ENCODE peak calls at places on chromosome 10, in six cellular contexts. P is retina; R is activated T-cell treated with anti-CD3 and anti-CD28 coated beads, Interleukin-2, amount 50 U/mL, for 72 hours; A is CD8-positive, alpha-beta T cell; Z is endothelial cell; V is hippocampal formation. E is an unnamed sample.

GRCh38 chr10:33022090-33022489 is 64.1 kb upstream of the ITGB1 start:
- DNase-seq in P (no peak), R (no peak), V (no peak), A (no peak), Z (no peak), E (no peak)

GRCh38 chr10:118873080-118873737 is 118.4 kb upstream of the CACUL1 start:
- DNase-seq in V (no peak), R (no peak), A (no peak), P (no peak), Z (no peak), E (no peak)

GRCh38 chr10:78973901-78974408 is 94.8 kb upstream of the ZMIZ1 start:
- DNase-seq in V (peak), Z (peak), P (peak), A (no peak), R (no peak), E (peak)

GRCh38 chr10:47030191-47030698 is 119.0 kb downstream of the PTPN20 start:
- DNase-seq in P (no peak), R (no peak), Z (no peak), A (no peak), V (no peak), E (peak)

GRCh38 chr10:103680869-103681236 is 174.5 kb downstream of the SH3PXD2A start:
- DNase-seq in A (no peak), V (no peak), Z (no peak), R (no peak), P (no peak), E (no peak)

GRCh38 chr10:132448248-132448731 is 51.3 kb downstream of the PWWP2B start:
- DNase-seq in P (no peak), R (peak), Z (no peak), V (no peak), A (peak), E (peak)

GRCh38 chr10:71222541-71223364 is 10.4 kb downstream of the UNC5B start:
- DNase-seq in R (no peak), A (no peak), V (no peak), Z (no peak), P (peak), E (no peak)

GRCh38 chr10:43845121-43845520 is 196.4 kb upstream of the ZNF32 start:
- DNase-seq in R (no peak), A (no peak), P (no peak), Z (no peak), V (no peak), E (no peak)

GRCh38 chr10:60883187-60883586 is 60.8 kb downstream of the RHOBTB1 start:
- DNase-seq in A (no peak), P (peak), V (no peak), R (no peak), Z (peak), E (no peak)

GRCh38 chr10:60434418-60435046 is 44.9 kb upstream of the ANK3 start:
- DNase-seq in A (no peak), P (peak), Z (peak), V (peak), R (no peak), E (no peak)

GRCh38 chr10:110033724-110034235 is 26.0 kb downstream of the ADD3 start:
- DNase-seq in R (no peak), Z (no peak), V (no peak), A (no peak), P (no peak), E (no peak)

GRCh38 chr10:132665946-132666732 is 119.8 kb downstream of the NKX6-2 start:
- DNase-seq in Z (no peak), A (no peak), R (peak), V (no peak), P (no peak), E (no peak)

GRCh38 chr10:125953778-125954385 is 57.5 kb downstream of the FANK1 start:
- DNase-seq in R (no peak), Z (no peak), A (no peak), V (no peak), P (no peak), E (no peak)

GRCh38 chr10:110141747-110142625 is 65.4 kb upstream of the MXI1 start:
- DNase-seq in Z (no peak), A (no peak), P (no peak), V (no peak), R (no peak), E (no peak)

GRCh38 chr10:12512292-12513002 is 163.1 kb downstream of the CAMK1D start:
- DNase-seq in R (no peak), P (peak), A (no peak), Z (no peak), V (no peak), E (no peak)

GRCh38 chr10:8183241-8183704 is 128.8 kb downstream of the GATA3 start:
- DNase-seq in A (no peak), Z (no peak), R (peak), P (no peak), V (no peak), E (no peak)

GRCh38 chr10:23538968-23539367 is 100.1 kb downstream of the OTUD1 start:
- DNase-seq in Z (no peak), A (no peak), P (no peak), V (no peak), R (peak), E (no peak)

GRCh38 chr10:132559538-132559937 is 22.0 kb downstream of the INPP5A start:
- DNase-seq in V (no peak), P (no peak), A (no peak), Z (no peak), R (no peak), E (no peak)

GRCh38 chr10:507355-507699 is 182.1 kb downstream of the DIP2C start:
- DNase-seq in Z (no peak), R (no peak), V (no peak), A (no peak), P (no peak), E (no peak)

GRCh38 chr10:63376560-63377304 is 89.0 kb downstream of the JMJD1C start:
- DNase-seq in A (no peak), V (no peak), Z (no peak), R (no peak), P (no peak), E (no peak)

GRCh38 chr10:81179805-81180452 is 642.2 kb downstream of the SH2D4B start:
- DNase-seq in A (no peak), Z (peak), P (no peak), R (no peak), V (no peak), E (no peak)

GRCh38 chr10:127527891-127528290 is 21.2 kb upstream of the NPS start:
- DNase-seq in Z (no peak), A (no peak), P (no peak), V (peak), R (no peak), E (no peak)

GRCh38 chr10:23694921-23695824 is 256.3 kb downstream of the OTUD1 start:
- DNase-seq in P (peak), R (peak), V (no peak), A (no peak), Z (peak), E (peak)

GRCh38 chr10:12262278-12262981 is 66.4 kb downstream of the CDC123 start:
- DNase-seq in P (no peak), V (no peak), A (no peak), Z (no peak), R (no peak), E (no peak)

GRCh38 chr10:65126288-65126687 is 1605.1 kb downstream of the REEP3 start:
- DNase-seq in R (no peak), A (no peak), Z (no peak), V (no peak), P (no peak), E (no peak)

GRCh38 chr10:88042162-88043100 is 179.0 kb downstream of the PTEN start:
- DNase-seq in A (no peak), P (no peak), Z (no peak), V (no peak), R (no peak), E (no peak)

GRCh38 chr10:60000747-60001146 is 94.4 kb upstream of the CCDC6 start:
- DNase-seq in V (no peak), R (no peak), A (no peak), P (no peak), Z (no peak), E (no peak)

GRCh38 chr10:106132956-106133355 is 1031.5 kb downstream of the SORCS1 start:
- DNase-seq in P (no peak), Z (no peak), R (no peak), V (no peak), A (no peak), E (no peak)

GRCh38 chr10:106440355-106440754 is 724.2 kb downstream of the SORCS1 start:
- DNase-seq in Z (no peak), V (no peak), P (no peak), A (no peak), R (no peak), E (no peak)

GRCh38 chr10:123717336-123717735 is 51.2 kb downstream of the GPR26 start:
- DNase-seq in Z (no peak), P (no peak), V (no peak), R (no peak), A (no peak), E (no peak)

GRCh38 chr10:61655335-61655851 is 7.3 kb upstream of the CABCOCO1 start:
- DNase-seq in R (no peak), A (no peak), P (no peak), V (no peak), Z (no peak), E (no peak)

GRCh38 chr10:123154943-123155505 is 822 bp downstream of the BUB3 start:
- DNase-seq in V (no peak), A (no peak), P (no peak), R (no peak), Z (no peak), E (no peak)

GRCh38 chr10:103481974-103482531 is 3.0 kb upstream of the CALHM3 start:
- DNase-seq in A (no peak), V (no peak), R (peak), Z (peak), P (peak), E (no peak)

GRCh38 chr10:121405549-121405948 is 192.7 kb downstream of the FGFR2 start:
- DNase-seq in Z (no peak), P (no peak), R (no peak), A (no peak), V (no peak), E (no peak)

GRCh38 chr10:77458986-77459590 is 178.5 kb downstream of the KCNMA1 start:
- DNase-seq in Z (no peak), P (no peak), A (no peak), V (no peak), R (no peak), E (no peak)

GRCh38 chr10:63083904-63084689 is 49.0 kb upstream of the NRBF2 start:
- DNase-seq in P (peak), R (peak), A (no peak), V (peak), Z (peak), E (peak)